ENCODE peak calls at places on chromosomes 2 and 18, in six cellular contexts. V, O, P, R, L and G are unnamed samples.

GRCh38 chr2:151853070-151853758 is 25.0 kb upstream of the ARL5A start:
- DNase-seq in P (no peak), R (no peak), O (no peak), V (peak), L (no peak), G (no peak)

GRCh38 chr2:233061591-233062446 is 1.7 kb downstream of the INPP5D start:
- DNase-seq in R (no peak), L (no peak), P (peak), O (peak), V (peak), G (peak)

GRCh38 chr2:202109737-202110184 is 36.7 kb downstream of the KIAA2012 start:
- DNase-seq in V (peak), P (peak), R (peak), O (no peak), L (no peak), G (peak)

GRCh38 chr2:216485237-216485636 is 13.4 kb upstream of the RPL37A start:
- DNase-seq in L (no peak), O (no peak), V (no peak), R (no peak), P (no peak), G (no peak)

GRCh38 chr2:54999182-54999581 is 51.1 kb downstream of the RTN4 start:
- DNase-seq in L (no peak), P (no peak), O (no peak), R (peak), V (peak), G (peak)

GRCh38 chr2:196279496-196279895 is 108.1 kb upstream of the STK17B start:
- DNase-seq in L (no peak), O (no peak), P (no peak), V (no peak), R (no peak), G (no peak)

GRCh38 chr2:43539436-43539835 is 56.4 kb downstream of the THADA start:
- DNase-seq in L (no peak), R (no peak), V (peak), P (no peak), O (no peak), G (no peak)

GRCh38 chr18:37299471-37300304 is 265.9 kb downstream of the CELF4 start:
- DNase-seq in O (no peak), L (no peak), R (peak), P (peak), V (peak), G (peak)

GRCh38 chr2:38444247-38444646 is 67.2 kb upstream of the ATL2 start:
- DNase-seq in L (no peak), O (no peak), V (peak), P (no peak), R (no peak), G (no peak)

GRCh38 chr2:6602471-6602870 is 263.2 kb downstream of the CMPK2 start:
- DNase-seq in P (no peak), V (no peak), L (no peak), R (no peak), O (no peak), G (no peak)

GRCh38 chr18:3508576-3509559 is 58.9 kb downstream of the TGIF1 start:
- DNase-seq in R (no peak), O (no peak), L (no peak), V (no peak), P (no peak), G (no peak)

GRCh38 chr18:76827205-76827885 is 5.0 kb downstream of the ZNF236 start:
- DNase-seq in R (no peak), V (peak), P (no peak), L (no peak), O (no peak), G (no peak)

GRCh38 chr2:126894585-126895182 is 4.0 kb upstream of the TEX51 start:
- DNase-seq in V (no peak), P (no peak), L (no peak), O (peak), R (no peak), G (no peak)

GRCh38 chr18:35242426-35242825 is 1.6 kb downstream of the ZNF397 start:
- DNase-seq in R (no peak), O (no peak), P (no peak), L (no peak), V (no peak), G (no peak)

GRCh38 chr2:236743623-236744280 is 174.1 kb downstream of the ACKR3 start:
- DNase-seq in R (peak), P (no peak), O (no peak), V (peak), L (no peak), G (no peak)

GRCh38 chr2:204129591-204130270 is 193.2 kb downstream of the ICOS start:
- DNase-seq in P (peak), V (no peak), R (no peak), O (no peak), L (no peak), G (no peak)

GRCh38 chr2:144404621-144405312 is 115.2 kb downstream of the ZEB2 start:
- DNase-seq in P (no peak), L (no peak), O (no peak), R (no peak), V (no peak), G (no peak)

GRCh38 chr2:239973392-239973791 is 51.8 kb downstream of the NDUFA10 start:
- DNase-seq in O (no peak), R (no peak), V (no peak), L (no peak), P (no peak), G (no peak)

GRCh38 chr2:173991857-173992588 is 26.9 kb upstream of the SP3 start:
- DNase-seq in P (peak), O (no peak), L (no peak), R (no peak), V (peak), G (no peak)

GRCh38 chr2:238938460-238939055 is 90.7 kb downstream of the TWIST2 start:
- DNase-seq in R (peak), O (no peak), V (peak), P (peak), L (no peak), G (peak)

GRCh38 chr2:213015387-213016165 is 135.8 kb downstream of the IKZF2 start:
- DNase-seq in O (no peak), L (peak), P (no peak), V (no peak), R (no peak), G (no peak)

GRCh38 chr2:23591111-23591510 is 206.1 kb downstream of the KLHL29 start:
- DNase-seq in V (no peak), R (no peak), P (peak), L (no peak), O (no peak), G (no peak)

GRCh38 chr2:10626837-10627236 is 62.9 kb downstream of the NOL10 start:
- DNase-seq in R (no peak), V (no peak), O (no peak), L (no peak), P (no peak), G (no peak)

GRCh38 chr2:96116879-96117533 is 635 bp upstream of the ADRA2B start:
- DNase-seq in L (peak), P (peak), R (no peak), V (peak), O (peak), G (no peak)

GRCh38 chr2:68811364-68811763 is 59.8 kb downstream of the BMP10 start:
- DNase-seq in P (peak), O (no peak), V (peak), L (no peak), R (no peak), G (peak)

GRCh38 chr2:43931293-43931692 is 64.5 kb downstream of the LRPPRC start:
- DNase-seq in V (no peak), P (no peak), R (no peak), L (no peak), O (no peak), G (no peak)

GRCh38 chr2:120442541-120442922 is 96.6 kb downstream of the INHBB start:
- DNase-seq in O (no peak), P (no peak), L (no peak), R (no peak), V (no peak), G (no peak)

GRCh38 chr18:32478818-32479217 is 8.1 kb upstream of the GAREM1 start:
- DNase-seq in P (no peak), L (no peak), O (no peak), R (no peak), V (no peak), G (no peak)

GRCh38 chr18:79529296-79529695 is 133.6 kb downstream of the NFATC1 start:
- DNase-seq in R (no peak), L (no peak), V (no peak), P (no peak), O (no peak), G (no peak)

GRCh38 chr2:193584001-193584400 is 1389.3 kb upstream of the TMEFF2 start:
- DNase-seq in O (no peak), R (no peak), V (peak), L (no peak), P (no peak), G (no peak)

GRCh38 chr18:23302852-23303527 is 150.1 kb upstream of the RIOK3 start:
- DNase-seq in V (peak), R (peak), O (no peak), L (no peak), P (no peak), G (no peak)

GRCh38 chr2:122886479-122887130 is 1131.2 kb downstream of the TSN start:
- DNase-seq in V (no peak), O (no peak), R (no peak), L (no peak), P (no peak), G (no peak)

GRCh38 chr2:172712251-172712650 is 23.4 kb upstream of the RAPGEF4 start:
- DNase-seq in V (no peak), R (no peak), P (no peak), O (no peak), L (no peak), G (no peak)

GRCh38 chr2:12824304-12824761 is 107.6 kb downstream of the TRIB2 start:
- DNase-seq in L (no peak), R (no peak), P (peak), O (no peak), V (peak), G (no peak)

GRCh38 chr18:25291150-25291549 is 60.8 kb downstream of the ZNF521 start:
- DNase-seq in R (no peak), P (no peak), O (no peak), L (no peak), V (no peak), G (no peak)

GRCh38 chr18:32618501-32618985 is 147.9 kb upstream of the GAREM1 start:
- DNase-seq in L (no peak), P (no peak), R (no peak), V (no peak), O (no peak), G (no peak)

GRCh38 chr2:235000426-235001236 is 48.8 kb downstream of the SH3BP4 start:
- DNase-seq in R (no peak), V (no peak), P (no peak), L (no peak), O (no peak), G (peak)

GRCh38 chr2:122899614-122900013 is 1125.5 kb upstream of the CNTNAP5 start:
- DNase-seq in V (no peak), P (no peak), L (no peak), R (no peak), O (no peak), G (no peak)